ENCODE peak calls at places on chromosomes 5 and 9, in four cellular contexts. One of them, this sample, is unnamed.

GRCh38 chr5:544675-545330 is 20.6 kb upstream of the SLC9A3 start:
- DNase-seq in OCI-LY7: no peak
- DNase-seq in ascending aorta: no peak
- DNase-seq in anterior cingulate cortex: no peak
- DNase-seq in this sample: no peak

GRCh38 chr5:98605010-98605425 is 168.4 kb upstream of the RGMB start:
- DNase-seq in ascending aorta: no peak
- DNase-seq in anterior cingulate cortex: no peak
- DNase-seq in OCI-LY7: no peak
- DNase-seq in this sample: peak; percentile 13

GRCh38 chr9:87322840-87323635 is 174.6 kb upstream of the DAPK1 start:
- DNase-seq in OCI-LY7: no peak
- DNase-seq in ascending aorta: no peak
- DNase-seq in anterior cingulate cortex: no peak
- DNase-seq in this sample: peak; percentile 9

GRCh38 chr5:67679184-67679855 is 482.7 kb upstream of the CD180 start:
- DNase-seq in anterior cingulate cortex: no peak
- DNase-seq in ascending aorta: no peak
- DNase-seq in OCI-LY7: peak; percentile 2
- DNase-seq in this sample: no peak

GRCh38 chr5:116225318-116225717 is 140.5 kb downstream of the COMMD10 start:
- DNase-seq in ascending aorta: no peak
- DNase-seq in anterior cingulate cortex: no peak
- DNase-seq in OCI-LY7: no peak
- DNase-seq in this sample: no peak

GRCh38 chr5:111960466-111961215 is 203.6 kb upstream of the NREP start:
- DNase-seq in ascending aorta: no peak
- DNase-seq in anterior cingulate cortex: no peak
- DNase-seq in OCI-LY7: no peak
- DNase-seq in this sample: peak; percentile 63

GRCh38 chr9:14207352-14207995 is 106.5 kb downstream of the NFIB start:
- DNase-seq in ascending aorta: no peak
- DNase-seq in OCI-LY7: no peak
- DNase-seq in anterior cingulate cortex: no peak
- DNase-seq in this sample: no peak

GRCh38 chr9:133534346-133535284 is at the start of gene ADAMTSL2:
- DNase-seq in OCI-LY7: no peak
- DNase-seq in ascending aorta: peak; percentile 68
- DNase-seq in anterior cingulate cortex: peak; percentile 52
- DNase-seq in this sample: peak; percentile 39

GRCh38 chr5:30581198-30581925 is 612.1 kb upstream of the CDH6 start:
- DNase-seq in ascending aorta: no peak
- DNase-seq in OCI-LY7: no peak
- DNase-seq in anterior cingulate cortex: no peak
- DNase-seq in this sample: no peak

GRCh38 chr9:75001719-75002421 is 26.2 kb downstream of the CARNMT1 start:
- DNase-seq in ascending aorta: no peak
- DNase-seq in anterior cingulate cortex: peak; percentile 81
- DNase-seq in OCI-LY7: peak; percentile 84
- DNase-seq in this sample: peak; percentile 83

GRCh38 chr5:173774212-173774850 is 113.8 kb upstream of the CPEB4 start:
- DNase-seq in ascending aorta: no peak
- DNase-seq in anterior cingulate cortex: peak; percentile 57
- DNase-seq in OCI-LY7: no peak
- DNase-seq in this sample: no peak

GRCh38 chr5:52800394-52801213 is 12.9 kb downstream of the ITGA1 start:
- DNase-seq in ascending aorta: peak; percentile 88
- DNase-seq in OCI-LY7: peak; percentile 54
- DNase-seq in anterior cingulate cortex: no peak
- DNase-seq in this sample: peak; percentile 90

GRCh38 chr5:137320056-137321045 is 178.8 kb downstream of the SPOCK1 start:
- DNase-seq in OCI-LY7: peak; percentile 46
- DNase-seq in anterior cingulate cortex: peak; percentile 66
- DNase-seq in ascending aorta: no peak
- DNase-seq in this sample: peak; percentile 71

GRCh38 chr9:88197016-88197415 is 58.7 kb upstream of the SPATA31C2 start:
- DNase-seq in anterior cingulate cortex: no peak
- DNase-seq in ascending aorta: no peak
- DNase-seq in OCI-LY7: no peak
- DNase-seq in this sample: peak; percentile 83

GRCh38 chr9:642014-642413 is 199.5 kb upstream of the DMRT1 start:
- DNase-seq in ascending aorta: no peak
- DNase-seq in OCI-LY7: no peak
- DNase-seq in anterior cingulate cortex: no peak
- DNase-seq in this sample: no peak

GRCh38 chr5:109347252-109347888 is 62.4 kb downstream of the PJA2 start:
- DNase-seq in OCI-LY7: no peak
- DNase-seq in ascending aorta: no peak
- DNase-seq in anterior cingulate cortex: peak; percentile 61
- DNase-seq in this sample: no peak

GRCh38 chr5:25713259-25713658 is 1068.5 kb upstream of the CDH10 start:
- DNase-seq in ascending aorta: no peak
- DNase-seq in anterior cingulate cortex: no peak
- DNase-seq in OCI-LY7: no peak
- DNase-seq in this sample: no peak

GRCh38 chr9:13555989-13556500 is 276.6 kb upstream of the MPDZ start:
- DNase-seq in ascending aorta: no peak
- DNase-seq in anterior cingulate cortex: no peak
- DNase-seq in OCI-LY7: no peak
- DNase-seq in this sample: no peak

GRCh38 chr9:117448066-117448465 is 33.2 kb upstream of the ASTN2 start:
- DNase-seq in ascending aorta: no peak
- DNase-seq in OCI-LY7: no peak
- DNase-seq in anterior cingulate cortex: no peak
- DNase-seq in this sample: no peak

GRCh38 chr9:83280259-83280658 is 217.3 kb upstream of the RASEF start:
- DNase-seq in anterior cingulate cortex: peak; percentile 6
- DNase-seq in OCI-LY7: no peak
- DNase-seq in ascending aorta: no peak
- DNase-seq in this sample: peak; percentile 58

GRCh38 chr5:142830241-142831018 is 60.3 kb downstream of the ARHGAP26 start:
- DNase-seq in ascending aorta: no peak
- DNase-seq in anterior cingulate cortex: no peak
- DNase-seq in OCI-LY7: no peak
- DNase-seq in this sample: peak; percentile 73

GRCh38 chr5:75461679-75462078 is 49.8 kb downstream of the CERT1 start:
- DNase-seq in OCI-LY7: no peak
- DNase-seq in ascending aorta: no peak
- DNase-seq in anterior cingulate cortex: no peak
- DNase-seq in this sample: peak; percentile 77

GRCh38 chr5:94217216-94217615 is 401.2 kb downstream of the KIAA0825 start:
- DNase-seq in anterior cingulate cortex: no peak
- DNase-seq in ascending aorta: no peak
- DNase-seq in OCI-LY7: no peak
- DNase-seq in this sample: no peak

GRCh38 chr5:171628344-171628743 is 157.3 kb upstream of the SMIM23 start:
- DNase-seq in anterior cingulate cortex: no peak
- DNase-seq in OCI-LY7: no peak
- DNase-seq in ascending aorta: peak; percentile 52
- DNase-seq in this sample: no peak

GRCh38 chr5:72503888-72504491 is 3.2 kb downstream of the ZNF366 start:
- DNase-seq in OCI-LY7: no peak
- DNase-seq in anterior cingulate cortex: no peak
- DNase-seq in ascending aorta: no peak
- DNase-seq in this sample: peak; percentile 75

GRCh38 chr9:86286278-86286677 is 3.9 kb upstream of the ISCA1 start:
- DNase-seq in ascending aorta: no peak
- DNase-seq in anterior cingulate cortex: no peak
- DNase-seq in OCI-LY7: no peak
- DNase-seq in this sample: no peak

GRCh38 chr5:102813740-102814139 is 58.6 kb downstream of the PAM start:
- DNase-seq in ascending aorta: no peak
- DNase-seq in anterior cingulate cortex: no peak
- DNase-seq in OCI-LY7: no peak
- DNase-seq in this sample: no peak

GRCh38 chr5:139062910-139063663 is 135.1 kb downstream of the SIL1 start:
- DNase-seq in anterior cingulate cortex: no peak
- DNase-seq in ascending aorta: no peak
- DNase-seq in OCI-LY7: no peak
- DNase-seq in this sample: no peak

GRCh38 chr5:125180222-125180621 is 433.8 kb upstream of the ZNF608 start:
- DNase-seq in OCI-LY7: no peak
- DNase-seq in ascending aorta: no peak
- DNase-seq in anterior cingulate cortex: no peak
- DNase-seq in this sample: no peak

GRCh38 chr9:6759114-6759977 is 1.6 kb downstream of the KDM4C start:
- DNase-seq in ascending aorta: no peak
- DNase-seq in OCI-LY7: peak; percentile 40
- DNase-seq in anterior cingulate cortex: no peak
- DNase-seq in this sample: peak; percentile 92

This sample was measured in ELR.